ENCODE peak calls at places on chromosomes 7 and 10, in ten cellular contexts. M is progenitor cell of endocrine pancreas; C is stimulated activated CD8-positive, alpha-beta memory T cell treated with anti-CD3 and anti-CD28 coated beads, Interleukin-4, amount 100 ng/mL, for 48 hours; U is fibroblast of lung; N is HTR-8/SVneo; H is NCI-H748 treated with DMSO at 0.1 percent for 48 hours; S is transverse colon; D is GM12891; V is glutamatergic neuron; Z is AG08395. Q is an unnamed sample.

GRCh38 chr10:78178940-78179339 is 145.3 kb downstream of the RPS24 start:
- DNase-seq in M (no peak), C (no peak), U (peak; percentile 45), N (no peak), H (no peak), S (no peak), D (no peak), V (no peak), Z (peak; percentile 43), Q (no peak)

GRCh38 chr10:127462643-127463295 is 86.3 kb upstream of the NPS start:
- DNase-seq in M (no peak), C (no peak), U (no peak), N (no peak), H (peak; percentile 85), S (no peak), D (no peak), V (no peak), Z (no peak), Q (no peak)

GRCh38 chr10:6136215-6137201 is 47.7 kb downstream of the RBM17 start:
- DNase-seq in M (no peak), C (peak; percentile 80), U (peak; percentile 82), N (no peak), H (no peak), S (no peak), D (no peak), V (no peak), Z (peak; percentile 84), Q (no peak)

GRCh38 chr7:101586078-101586941 is 42.8 kb downstream of the MYL10 start:
- DNase-seq in M (no peak), C (no peak), U (no peak), N (no peak), H (no peak), S (peak; percentile 64), D (no peak), V (no peak), Z (no peak), Q (peak; percentile 26)

GRCh38 chr10:77456414-77456813 is 181.2 kb downstream of the KCNMA1 start:
- DNase-seq in M (no peak), C (no peak), U (no peak), N (no peak), H (peak; percentile 18), S (peak; percentile 48), D (no peak), V (no peak), Z (no peak), Q (no peak)

GRCh38 chr10:25745976-25746375 is 188.1 kb upstream of the MYO3A start:
- DNase-seq in M (no peak), C (no peak), U (peak; percentile 64), N (no peak), H (no peak), S (no peak), D (no peak), V (no peak), Z (no peak), Q (no peak)

GRCh38 chr7:988963-989529 is 6.1 kb downstream of the CYP2W1 start:
- DNase-seq in M (no peak), C (no peak), U (no peak), N (no peak), H (no peak), S (no peak), D (no peak), V (no peak), Z (no peak), Q (no peak)

GRCh38 chr10:50579491-50580259 is 44.1 kb downstream of the SGMS1 start:
- DNase-seq in M (no peak), C (no peak), U (no peak), N (no peak), H (no peak), S (no peak), D (no peak), V (no peak), Z (no peak), Q (no peak)

GRCh38 chr7:142797342-142797798 is 26.6 kb downstream of the PRSS2 start:
- DNase-seq in M (no peak), C (peak; percentile 49), U (no peak), N (no peak), H (no peak), S (no peak), D (no peak), V (no peak), Z (no peak), Q (no peak)

GRCh38 chr10:48638739-48639527 is 34.1 kb upstream of the ARHGAP22 start:
- DNase-seq in M (no peak), C (no peak), U (no peak), N (no peak), H (no peak), S (no peak), D (no peak), V (no peak), Z (no peak), Q (no peak)

GRCh38 chr7:27192546-27193334 is 7.2 kb downstream of the HOXA13 start:
- DNase-seq in M (no peak), C (peak; percentile 28), U (no peak), N (no peak), H (no peak), S (peak; percentile 63), D (no peak), V (peak; percentile 25), Z (no peak), Q (no peak)

GRCh38 chr10:63700209-63700934 is 179.2 kb downstream of the REEP3 start:
- DNase-seq in M (no peak), C (peak; percentile 55), U (peak; percentile 99), N (peak; percentile 70), H (no peak), S (no peak), D (no peak), V (no peak), Z (peak; percentile 91), Q (no peak)

GRCh38 chr10:3757638-3758490 is 27.1 kb downstream of the KLF6 start:
- DNase-seq in M (no peak), C (peak; percentile 76), U (no peak), N (no peak), H (no peak), S (no peak), D (no peak), V (no peak), Z (no peak), Q (peak; percentile 33)

GRCh38 chr10:5876181-5876768 is 13.4 kb downstream of the ANKRD16 start:
- DNase-seq in M (no peak), C (no peak), U (peak; percentile 93), N (no peak), H (no peak), S (no peak), D (no peak), V (no peak), Z (peak; percentile 83), Q (no peak)

GRCh38 chr10:109895848-109896247 is 27.5 kb downstream of the XPNPEP1 start:
- DNase-seq in M (no peak), C (no peak), U (no peak), N (no peak), H (no peak), S (no peak), D (no peak), V (no peak), Z (no peak), Q (no peak)

GRCh38 chr7:105769951-105770628 is 106.3 kb downstream of the ATXN7L1 start:
- DNase-seq in M (no peak), C (no peak), U (no peak), N (peak; percentile 27), H (no peak), S (no peak), D (no peak), V (no peak), Z (peak; percentile 30), Q (no peak)

GRCh38 chr7:44378744-44379143 is 53.4 kb upstream of the CAMK2B start:
- DNase-seq in M (no peak), C (no peak), U (peak; percentile 90), N (peak; percentile 81), H (no peak), S (no peak), D (no peak), V (no peak), Z (peak; percentile 68), Q (no peak)

GRCh38 chr10:11168423-11169100 is 150.9 kb downstream of the CELF2 start:
- DNase-seq in M (no peak), C (no peak), U (no peak), N (no peak), H (no peak), S (no peak), D (no peak), V (no peak), Z (no peak), Q (no peak)

GRCh38 chr7:133784421-133785045 is 342.6 kb upstream of the LRGUK start:
- DNase-seq in M (no peak), C (no peak), U (no peak), N (no peak), H (no peak), S (no peak), D (no peak), V (no peak), Z (no peak), Q (no peak)

GRCh38 chr7:129530881-129531391 is 28.6 kb downstream of the SMKR1 start:
- DNase-seq in M (no peak), C (peak; percentile 59), U (peak; percentile 86), N (peak; percentile 22), H (no peak), S (no peak), D (no peak), V (no peak), Z (peak; percentile 49), Q (no peak)

GRCh38 chr10:84004206-84004605 is 135.1 kb upstream of the GHITM start:
- DNase-seq in M (no peak), C (no peak), U (no peak), N (no peak), H (peak; percentile 14), S (peak; percentile 49), D (no peak), V (no peak), Z (no peak), Q (no peak)

GRCh38 chr10:122013311-122013780 is 24.4 kb downstream of the TACC2 start:
- DNase-seq in M (no peak), C (no peak), U (no peak), N (no peak), H (no peak), S (no peak), D (no peak), V (no peak), Z (no peak), Q (no peak)

GRCh38 chr7:16801111-16801542 is 3.7 kb downstream of the AGR2 start:
- DNase-seq in M (no peak), C (no peak), U (peak; percentile 79), N (peak; percentile 72), H (peak; percentile 59), S (no peak), D (peak; percentile 5), V (no peak), Z (peak; percentile 75), Q (no peak)

GRCh38 chr10:93061594-93062498 is 1.2 kb downstream of the CYP26C1 start:
- DNase-seq in M (no peak), C (no peak), U (no peak), N (no peak), H (no peak), S (no peak), D (no peak), V (no peak), Z (no peak), Q (no peak)

GRCh38 chr7:77199008-77199966 is at the start of gene FGL2:
- DNase-seq in M (no peak), C (peak; percentile 45), U (peak; percentile 44), N (no peak), H (no peak), S (peak; percentile 75), D (no peak), V (peak; percentile 41), Z (peak; percentile 76), Q (peak; percentile 56)

GRCh38 chr7:32395168-32395567 is 95.0 kb downstream of the LSM5 start:
- DNase-seq in M (no peak), C (no peak), U (no peak), N (no peak), H (no peak), S (no peak), D (no peak), V (no peak), Z (no peak), Q (no peak)

GRCh38 chr10:6542999-6543430 is 37.1 kb downstream of the PRKCQ start:
- DNase-seq in M (no peak), C (peak; percentile 48), U (no peak), N (no peak), H (no peak), S (no peak), D (no peak), V (no peak), Z (no peak), Q (no peak)

GRCh38 chr10:76285012-76285411 is 853.6 kb downstream of the LRMDA start:
- DNase-seq in M (no peak), C (no peak), U (peak; percentile 93), N (no peak), H (no peak), S (no peak), D (no peak), V (no peak), Z (peak; percentile 71), Q (no peak)